ENCODE peak calls at places on chromosomes 11 and 22, in seven cellular contexts. B, F, U, Q, R, A and T are unnamed samples.

GRCh38 chr22:38074181-38075104 is 9.5 kb downstream of the SLC16A8 start:
- DNase-seq in B (no peak), F (no peak), U (no peak), Q (no peak), R (no peak), A (no peak), T (no peak)

GRCh38 chr22:38832005-38832978 is 11.5 kb downstream of the NPTXR start:
- DNase-seq in B (no peak), F (no peak), U (peak), Q (no peak), R (no peak), A (no peak), T (no peak)

GRCh38 chr22:49815641-49816071 is 12.0 kb downstream of the BRD1 start:
- DNase-seq in B (no peak), F (no peak), U (no peak), Q (no peak), R (no peak), A (no peak), T (no peak)

GRCh38 chr11:117618273-117618672 is 178.7 kb downstream of the DSCAML1 start:
- DNase-seq in B (no peak), F (no peak), U (no peak), Q (peak), R (no peak), A (no peak), T (no peak)

GRCh38 chr11:18974192-18974591 is 35.0 kb upstream of the MRGPRX1 start:
- DNase-seq in B (no peak), F (no peak), U (no peak), Q (no peak), R (no peak), A (no peak), T (no peak)

GRCh38 chr22:38732251-38732815 is 23.5 kb downstream of the SUN2 start:
- DNase-seq in B (no peak), F (no peak), U (peak), Q (no peak), R (no peak), A (no peak), T (no peak)

GRCh38 chr11:18253222-18253621 is 4.8 kb upstream of the SAA2 start:
- DNase-seq in B (no peak), F (no peak), U (no peak), Q (no peak), R (no peak), A (no peak), T (no peak)

GRCh38 chr11:76627541-76628082 is 42.9 kb downstream of the LRRC32 start:
- DNase-seq in B (no peak), F (no peak), U (no peak), Q (no peak), R (no peak), A (no peak), T (peak)

GRCh38 chr11:34146866-34147265 is 41.4 kb downstream of the NAT10 start:
- DNase-seq in B (no peak), F (no peak), U (no peak), Q (no peak), R (no peak), A (no peak), T (no peak)

GRCh38 chr11:65440831-65441499 is 18.4 kb downstream of the NEAT1 start:
- DNase-seq in B (no peak), F (no peak), U (no peak), Q (no peak), R (peak), A (no peak), T (peak)

GRCh38 chr11:69005183-69005630 is 7.8 kb downstream of the MRGPRF start:
- DNase-seq in B (no peak), F (no peak), U (no peak), Q (no peak), R (no peak), A (no peak), T (no peak)

GRCh38 chr11:47131136-47131535 is 45.5 kb downstream of the ARFGAP2 start:
- DNase-seq in B (no peak), F (no peak), U (no peak), Q (no peak), R (no peak), A (no peak), T (no peak)

GRCh38 chr11:65112551-65113360 is 1.1 kb downstream of the TM7SF2 start:
- DNase-seq in B (peak), F (peak), U (peak), Q (no peak), R (no peak), A (no peak), T (peak)

GRCh38 chr11:61532136-61533038 is 23.8 kb downstream of the LRRC10B start:
- DNase-seq in B (no peak), F (peak), U (peak), Q (peak), R (no peak), A (peak), T (no peak)

GRCh38 chr11:66934971-66935779 is 23.0 kb downstream of the PC start:
- DNase-seq in B (no peak), F (no peak), U (no peak), Q (no peak), R (no peak), A (no peak), T (peak)